ENCODE peak calls at places on chromosomes 3 and 15, in four cellular contexts. One of them, this sample, is unnamed.

GRCh38 chr3:107024481-107025153 is 352.6 kb upstream of the CCDC54 start:
- DNase-seq in WTC11: no peak
- DNase-seq in K562: no peak
- DNase-seq in HepG2: no peak
- DNase-seq in this sample: no peak

GRCh38 chr3:127970966-127971592 is 56.0 kb downstream of the KBTBD12 start:
- DNase-seq in WTC11: no peak
- DNase-seq in K562: no peak
- DNase-seq in HepG2: peak
- DNase-seq in this sample: peak

GRCh38 chr3:136862611-136862951 is 573 bp downstream of the NCK1 start:
- DNase-seq in WTC11: peak
- DNase-seq in K562: peak
- DNase-seq in HepG2: peak
- DNase-seq in this sample: peak

GRCh38 chr15:48602358-48603122 is 43.0 kb downstream of the FBN1 start:
- DNase-seq in WTC11: no peak
- DNase-seq in K562: no peak
- DNase-seq in HepG2: no peak
- DNase-seq in this sample: no peak

GRCh38 chr15:35349916-35350315 is 196.0 kb downstream of the DPH6 start:
- DNase-seq in WTC11: no peak
- DNase-seq in K562: no peak
- DNase-seq in HepG2: no peak
- DNase-seq in this sample: no peak

GRCh38 chr15:61157933-61158332 is 71.2 kb downstream of the RORA start:
- DNase-seq in WTC11: no peak
- DNase-seq in K562: no peak
- DNase-seq in HepG2: no peak
- DNase-seq in this sample: no peak

GRCh38 chr15:62706361-62706760 is 336.2 kb upstream of the TPM1 start:
- DNase-seq in WTC11: no peak
- DNase-seq in K562: no peak
- DNase-seq in HepG2: no peak
- DNase-seq in this sample: no peak

GRCh38 chr3:142355692-142356091 is 92.1 kb downstream of the XRN1 start:
- DNase-seq in WTC11: no peak
- DNase-seq in K562: no peak
- DNase-seq in HepG2: no peak
- DNase-seq in this sample: no peak

GRCh38 chr3:138513073-138513843 is 78.8 kb downstream of the ESYT3 start:
- DNase-seq in WTC11: no peak
- DNase-seq in K562: no peak
- DNase-seq in HepG2: no peak
- DNase-seq in this sample: no peak

GRCh38 chr3:53837331-53837730 is 8.9 kb downstream of the CHDH start:
- DNase-seq in WTC11: no peak
- DNase-seq in K562: no peak
- DNase-seq in HepG2: no peak
- DNase-seq in this sample: no peak

GRCh38 chr3:89851974-89852621 is 744.7 kb downstream of the EPHA3 start:
- DNase-seq in WTC11: peak
- DNase-seq in K562: no peak
- DNase-seq in HepG2: peak
- DNase-seq in this sample: peak

GRCh38 chr15:74631087-74631385 is 15.4 kb downstream of the CLK3 start:
- DNase-seq in WTC11: no peak
- DNase-seq in K562: no peak
- DNase-seq in HepG2: no peak
- DNase-seq in this sample: no peak

GRCh38 chr3:59313365-59313764 is 263.5 kb upstream of the CFAP20DC start:
- DNase-seq in WTC11: peak
- DNase-seq in K562: peak
- DNase-seq in HepG2: peak
- DNase-seq in this sample: peak

GRCh38 chr3:104907507-104907906 is 459.2 kb upstream of the ALCAM start:
- DNase-seq in WTC11: no peak
- DNase-seq in K562: no peak
- DNase-seq in HepG2: no peak
- DNase-seq in this sample: no peak

GRCh38 chr3:183924956-183925355 is 40.3 kb upstream of the PARL start:
- DNase-seq in WTC11: no peak
- DNase-seq in K562: no peak
- DNase-seq in HepG2: no peak
- DNase-seq in this sample: no peak

GRCh38 chr15:78065284-78065872 is 12.1 kb downstream of the TBC1D2B start:
- DNase-seq in WTC11: peak
- DNase-seq in K562: no peak
- DNase-seq in HepG2: peak
- DNase-seq in this sample: no peak

GRCh38 chr15:94538280-94538679 is 306.9 kb downstream of the MCTP2 start:
- DNase-seq in WTC11: no peak
- DNase-seq in K562: no peak
- DNase-seq in HepG2: no peak
- DNase-seq in this sample: no peak

GRCh38 chr3:130725746-130726145 is 20.9 kb downstream of the PIK3R4 start:
- DNase-seq in WTC11: no peak
- DNase-seq in K562: no peak
- DNase-seq in HepG2: no peak
- DNase-seq in this sample: no peak

GRCh38 chr3:117059990-117060338 is 350.4 kb downstream of the TUSC7 start:
- DNase-seq in WTC11: no peak
- DNase-seq in K562: no peak
- DNase-seq in HepG2: no peak
- DNase-seq in this sample: no peak

GRCh38 chr3:11507719-11508118 is 136.0 kb downstream of the VGLL4 start:
- DNase-seq in WTC11: no peak
- DNase-seq in K562: peak
- DNase-seq in HepG2: no peak
- DNase-seq in this sample: no peak

GRCh38 chr15:31277335-31278055 is 49.1 kb upstream of the KLF13 start:
- DNase-seq in WTC11: peak
- DNase-seq in K562: no peak
- DNase-seq in HepG2: no peak
- DNase-seq in this sample: no peak

GRCh38 chr15:63156086-63156707 is 1.1 kb downstream of the RPS27L start:
- DNase-seq in WTC11: no peak
- DNase-seq in K562: no peak
- DNase-seq in HepG2: no peak
- DNase-seq in this sample: no peak

GRCh38 chr15:57245130-57245529 is 131.2 kb upstream of the CGNL1 start:
- DNase-seq in WTC11: no peak
- DNase-seq in K562: no peak
- DNase-seq in HepG2: no peak
- DNase-seq in this sample: no peak

GRCh38 chr3:46959169-46959515 is 17.4 kb downstream of the CCDC12 start:
- DNase-seq in WTC11: no peak
- DNase-seq in K562: no peak
- DNase-seq in HepG2: no peak
- DNase-seq in this sample: no peak

GRCh38 chr3:45029661-45030060 is 3.6 kb downstream of the CLEC3B start:
- DNase-seq in WTC11: no peak
- DNase-seq in K562: no peak
- DNase-seq in HepG2: no peak
- DNase-seq in this sample: no peak

GRCh38 chr3:168251371-168251770 is 155.6 kb upstream of the GOLIM4 start:
- DNase-seq in WTC11: no peak
- DNase-seq in K562: no peak
- DNase-seq in HepG2: peak
- DNase-seq in this sample: no peak

GRCh38 chr15:54101664-54102270 is 123.5 kb downstream of the UNC13C start:
- DNase-seq in WTC11: no peak
- DNase-seq in K562: no peak
- DNase-seq in HepG2: no peak
- DNase-seq in this sample: no peak

GRCh38 chr3:126356373-126357298 is 572 bp downstream of the KLF15 start:
- DNase-seq in WTC11: no peak
- DNase-seq in K562: peak
- DNase-seq in HepG2: no peak
- DNase-seq in this sample: peak

GRCh38 chr15:73352082-73352481 is 16.7 kb downstream of the HCN4 start:
- DNase-seq in WTC11: no peak
- DNase-seq in K562: no peak
- DNase-seq in HepG2: no peak
- DNase-seq in this sample: no peak

GRCh38 chr15:69664572-69665326 is 212.1 kb downstream of the RPLP1 start:
- DNase-seq in WTC11: no peak
- DNase-seq in K562: no peak
- DNase-seq in HepG2: no peak
- DNase-seq in this sample: no peak

GRCh38 chr15:35505152-35505551 is 40.8 kb downstream of the DPH6 start:
- DNase-seq in WTC11: no peak
- DNase-seq in K562: no peak
- DNase-seq in HepG2: no peak
- DNase-seq in this sample: no peak

GRCh38 chr15:99076109-99076508 is 28.8 kb upstream of the SYNM start:
- DNase-seq in WTC11: no peak
- DNase-seq in K562: no peak
- DNase-seq in HepG2: no peak
- DNase-seq in this sample: no peak

GRCh38 chr15:58553365-58553918 is 121.7 kb downstream of the LIPC start:
- DNase-seq in WTC11: no peak
- DNase-seq in K562: no peak
- DNase-seq in HepG2: no peak
- DNase-seq in this sample: no peak

GRCh38 chr3:64399205-64399800 is 174.0 kb upstream of the PRICKLE2 start:
- DNase-seq in WTC11: peak
- DNase-seq in K562: peak
- DNase-seq in HepG2: peak
- DNase-seq in this sample: peak

GRCh38 chr3:173913397-173913796 is 515.9 kb downstream of the NLGN1 start:
- DNase-seq in WTC11: no peak
- DNase-seq in K562: no peak
- DNase-seq in HepG2: no peak
- DNase-seq in this sample: no peak
- TF ChIP-seq ELF4 in WTC11: no peak
- TF ChIP-seq ELF4 in K562: no peak
- TF ChIP-seq ELF4 in HepG2: no peak
- TF ChIP-seq ELF4 in this sample: no peak

DNA sequence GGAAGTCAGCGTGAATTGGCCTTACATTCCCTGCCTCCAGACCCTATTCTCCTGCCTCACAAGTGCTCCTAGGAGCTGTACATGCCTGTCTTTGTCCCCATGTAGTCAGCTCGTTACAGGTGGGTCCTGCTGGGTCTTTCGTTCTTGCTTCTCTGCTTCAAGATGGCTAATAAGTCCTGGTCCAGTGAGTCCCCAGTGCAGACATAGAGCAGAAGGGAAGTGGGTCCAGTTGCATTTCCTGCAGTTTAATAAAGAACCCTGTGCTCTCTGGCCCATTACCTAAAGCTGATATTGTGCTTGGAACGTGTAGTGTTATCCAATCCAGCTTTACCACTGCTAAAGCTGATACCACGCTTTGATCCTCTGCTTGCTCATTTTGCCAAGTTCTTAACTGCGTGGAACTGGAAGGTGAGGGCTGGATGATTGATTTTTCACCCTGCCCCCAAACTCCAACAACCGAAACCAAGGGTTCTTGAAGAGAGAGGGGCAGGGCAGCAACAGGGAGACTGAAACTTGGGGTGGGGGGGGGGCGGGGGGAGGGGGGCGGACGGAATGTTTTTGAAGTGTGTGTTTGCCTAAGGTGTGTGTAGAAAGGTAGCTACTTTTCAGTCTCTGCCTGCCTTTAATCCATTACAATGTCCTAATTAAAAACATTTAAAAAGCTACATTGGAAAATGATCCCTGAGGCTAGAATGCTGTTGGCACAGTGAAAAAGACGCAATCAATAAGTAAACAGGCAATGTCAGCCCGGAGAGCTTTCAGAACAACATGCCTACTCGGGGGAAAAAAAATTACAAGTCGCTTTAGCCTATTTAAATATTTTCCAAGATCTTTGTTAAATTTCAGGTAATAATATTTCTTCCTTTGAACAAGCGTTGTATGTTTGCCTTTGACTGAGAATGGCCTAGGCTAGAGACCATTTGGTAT is 46.3 kb upstream of the CD47 start:
- DNase-seq in WTC11: no peak
- DNase-seq in K562: no peak
- DNase-seq in HepG2: no peak
- DNase-seq in this sample: no peak
- TF ChIP-seq ELF4 in WTC11: no peak
- TF ChIP-seq ELF4 in K562: no peak
- TF ChIP-seq ELF4 in HepG2: no peak
- TF ChIP-seq ELF4 in this sample: no peak

GRCh38 chr3:30493912-30494311 is 112.5 kb upstream of the TGFBR2 start:
- DNase-seq in WTC11: no peak
- DNase-seq in K562: no peak
- DNase-seq in HepG2: no peak
- DNase-seq in this sample: no peak

GRCh38 chr3:30495172-30496124 is 111.0 kb upstream of the TGFBR2 start:
- DNase-seq in WTC11: no peak
- DNase-seq in K562: no peak
- DNase-seq in HepG2: no peak
- DNase-seq in this sample: no peak

GRCh38 chr3:30498587-30498967 is 107.8 kb upstream of the TGFBR2 start:
- DNase-seq in WTC11: no peak
- DNase-seq in K562: no peak
- DNase-seq in HepG2: peak
- DNase-seq in this sample: no peak

GRCh38 chr3:30492581-30493192 is 113.7 kb upstream of the TGFBR2 start:
- DNase-seq in WTC11: no peak
- DNase-seq in K562: no peak
- DNase-seq in HepG2: peak
- DNase-seq in this sample: no peak

GRCh38 chr3:30496496-30496966 is 109.9 kb upstream of the TGFBR2 start:
- DNase-seq in WTC11: no peak
- DNase-seq in K562: no peak
- DNase-seq in HepG2: no peak
- DNase-seq in this sample: no peak
- TF ChIP-seq ELF4 in WTC11: no peak
- TF ChIP-seq ELF4 in K562: no peak
- TF ChIP-seq ELF4 in HepG2: no peak
- TF ChIP-seq ELF4 in this sample: no peak

GRCh38 chr3:2029559-2029958 is 69.1 kb upstream of the CNTN4 start:
- DNase-seq in WTC11: no peak
- DNase-seq in K562: no peak
- DNase-seq in HepG2: no peak
- DNase-seq in this sample: no peak
- TF ChIP-seq ELF4 in WTC11: no peak
- TF ChIP-seq ELF4 in K562: no peak
- TF ChIP-seq ELF4 in HepG2: no peak
- TF ChIP-seq ELF4 in this sample: no peak

GRCh38 chr3:123480428-123480827 is 31.5 kb upstream of the ADCY5 start:
- DNase-seq in WTC11: no peak
- DNase-seq in K562: no peak
- DNase-seq in HepG2: no peak
- DNase-seq in this sample: no peak
- TF ChIP-seq ELF4 in WTC11: no peak
- TF ChIP-seq ELF4 in K562: no peak
- TF ChIP-seq ELF4 in HepG2: no peak
- TF ChIP-seq ELF4 in this sample: no peak

This sample was measured in HEK293T.